ENCODE peak calls at places on chromosomes 7 and 10, in seven cellular contexts. N is HFF-Myc, Y is T-helper 1 cell, W is astrocyte of the spinal cord, M is AML-193, K is NCI-H226, P is HT1080. C is an unnamed sample.

GRCh38 chr10:27959093-27959715 is 39.7 kb downstream of the ODAD2 start:
- DNase-seq in N (no peak), Y (no peak), W (no peak), M (no peak), K (no peak), P (no peak), C (peak; percentile 34)

GRCh38 chr10:127453706-127454105 is 95.4 kb upstream of the NPS start:
- DNase-seq in N (no peak), Y (no peak), W (no peak), M (no peak), K (no peak), P (no peak), C (no peak)

GRCh38 chr7:30329706-30330105 is 45.3 kb downstream of the ZNRF2 start:
- DNase-seq in N (no peak), Y (no peak), W (no peak), M (peak; percentile 48), K (no peak), P (no peak), C (no peak)

GRCh38 chr7:11548532-11548931 is 283.5 kb downstream of the THSD7A start:
- DNase-seq in N (no peak), Y (no peak), W (peak; percentile 10), M (no peak), K (no peak), P (no peak), C (peak; percentile 76)

GRCh38 chr7:3027005-3027404 is 16.7 kb downstream of the CARD11 start:
- DNase-seq in N (no peak), Y (no peak), W (no peak), M (no peak), K (no peak), P (no peak), C (peak; percentile 45)

GRCh38 chr10:79247373-79248137 is 99.7 kb upstream of the PPIF start:
- DNase-seq in N (no peak), Y (no peak), W (no peak), M (no peak), K (no peak), P (no peak), C (no peak)

GRCh38 chr7:35467456-35467978 is 213.6 kb upstream of the TBX20 start:
- DNase-seq in N (no peak), Y (no peak), W (no peak), M (no peak), K (no peak), P (peak; percentile 45), C (no peak)

GRCh38 chr10:31602541-31603244 is 283.7 kb downstream of the ZEB1 start:
- DNase-seq in N (no peak), Y (no peak), W (peak; percentile 74), M (no peak), K (no peak), P (peak; percentile 36), C (peak; percentile 64)

GRCh38 chr10:24957624-24958435 is 5.4 kb upstream of the PRTFDC1 start:
- DNase-seq in N (peak; percentile 55), Y (no peak), W (peak; percentile 95), M (no peak), K (peak; percentile 53), P (peak; percentile 87), C (peak; percentile 81)

GRCh38 chr7:113083132-113083833 is 3.3 kb downstream of the GPR85 start:
- DNase-seq in N (no peak), Y (no peak), W (no peak), M (no peak), K (no peak), P (no peak), C (no peak)

GRCh38 chr7:157047148-157047547 is 36.7 kb upstream of the MNX1 start:
- DNase-seq in N (no peak), Y (no peak), W (no peak), M (no peak), K (no peak), P (no peak), C (peak; percentile 47)

GRCh38 chr10:88642991-88643390 is 21.3 kb upstream of the LIPF start:
- DNase-seq in N (no peak), Y (no peak), W (no peak), M (peak; percentile 61), K (peak; percentile 33), P (peak; percentile 23), C (no peak)

GRCh38 chr10:80351220-80351619 is 5.3 kb downstream of the DYDC1 start:
- DNase-seq in N (no peak), Y (no peak), W (no peak), M (no peak), K (no peak), P (no peak), C (no peak)

GRCh38 chr10:29555746-29556481 is 78.9 kb downstream of the SVIL start:
- DNase-seq in N (no peak), Y (peak; percentile 8), W (peak; percentile 71), M (no peak), K (peak; percentile 1), P (no peak), C (peak; percentile 52)

GRCh38 chr10:57983226-57983870 is 284.3 kb downstream of the IPMK start:
- DNase-seq in N (peak; percentile 42), Y (no peak), W (no peak), M (no peak), K (peak; percentile 67), P (peak; percentile 83), C (peak; percentile 36)

GRCh38 chr10:113958631-113959382 is 84.9 kb upstream of the ADRB1 start:
- DNase-seq in N (peak; percentile 94), Y (no peak), W (peak; percentile 92), M (no peak), K (peak; percentile 65), P (peak; percentile 90), C (peak; percentile 96)

C was measured in M059J.